ENCODE peak calls at places on chromosomes 1 and 21, in eight cellular contexts. N, W, I, O, U, Z, C and X are unnamed samples.

GRCh38 chr1:86137458-86137857 is 19.1 kb downstream of the COL24A1 start:
- DNase-seq in I (no peak), Z (no peak), O (no peak), W (no peak), C (no peak), U (no peak), N (no peak), X (no peak)

GRCh38 chr1:206735553-206736031 is 35.0 kb upstream of the IL19 start:
- DNase-seq in Z (no peak), U (no peak), I (no peak), N (no peak), O (no peak), W (no peak), C (no peak), X (no peak)

GRCh38 chr21:29208666-29209059 is 78.2 kb downstream of the MAP3K7CL start:
- DNase-seq in I (no peak), O (no peak), Z (no peak), N (no peak), U (no peak), C (no peak), W (no peak), X (no peak)

GRCh38 chr1:81498370-81499184 is 302.2 kb upstream of the ADGRL2 start:
- DNase-seq in N (no peak), C (no peak), W (no peak), U (no peak), I (no peak), O (no peak), Z (no peak), X (no peak)

GRCh38 chr1:87024936-87025537 is 110.6 kb downstream of the HS2ST1 start:
- DNase-seq in Z (peak), I (no peak), W (no peak), N (no peak), O (peak), C (no peak), U (no peak), X (no peak)

GRCh38 chr1:164767257-164768044 is 208.5 kb downstream of the PBX1 start:
- DNase-seq in O (no peak), U (no peak), Z (no peak), I (no peak), W (no peak), C (no peak), N (no peak), X (no peak)

GRCh38 chr1:147334292-147334691 is 91.8 kb downstream of the CHD1L start:
- DNase-seq in N (no peak), Z (peak), U (no peak), W (no peak), O (no peak), I (no peak), C (no peak), X (peak)

GRCh38 chr1:90347366-90347765 is 352.5 kb downstream of the ZNF326 start:
- DNase-seq in U (no peak), C (no peak), O (peak), N (no peak), W (no peak), I (no peak), Z (no peak), X (no peak)

GRCh38 chr1:117605164-117605810 is 561 bp upstream of the TENT5C start:
- DNase-seq in U (no peak), O (peak), Z (no peak), N (no peak), C (peak), I (peak), W (no peak), X (peak)

GRCh38 chr1:228122921-228123441 is 13.9 kb upstream of the MRPL55 start:
- DNase-seq in Z (no peak), C (no peak), N (no peak), I (no peak), W (no peak), U (no peak), O (no peak), X (no peak)

GRCh38 chr1:210696709-210697108 is 368.0 kb downstream of the HHAT start:
- DNase-seq in N (no peak), W (no peak), Z (no peak), O (no peak), I (no peak), U (no peak), C (no peak), X (no peak)

GRCh38 chr21:27953328-27954045 is 986.6 kb upstream of the ADAMTS5 start:
- DNase-seq in N (no peak), C (no peak), I (no peak), O (no peak), Z (no peak), U (no peak), W (no peak), X (no peak)

GRCh38 chr1:177796561-177796960 is 173.3 kb downstream of the SEC16B start:
- DNase-seq in U (no peak), Z (no peak), O (no peak), N (no peak), I (no peak), W (no peak), C (no peak), X (no peak)

GRCh38 chr1:70979313-70979712 is 68.3 kb downstream of the PTGER3 start:
- DNase-seq in U (no peak), I (no peak), W (no peak), Z (no peak), C (no peak), O (no peak), N (no peak), X (peak)

GRCh38 chr1:54001620-54002019 is 16.4 kb downstream of the LDLRAD1 start:
- DNase-seq in C (no peak), I (no peak), U (no peak), W (no peak), Z (no peak), N (no peak), O (no peak), X (no peak)

GRCh38 chr1:101723415-101723814 is 273.3 kb downstream of the OLFM3 start:
- DNase-seq in N (no peak), W (no peak), I (no peak), U (no peak), C (no peak), O (no peak), Z (no peak), X (no peak)

GRCh38 chr1:211340622-211341487 is 14.2 kb downstream of the TRAF5 start:
- DNase-seq in U (no peak), Z (no peak), O (no peak), C (no peak), W (no peak), I (no peak), N (no peak), X (no peak)

GRCh38 chr1:47508900-47509488 is 71.2 kb downstream of the FOXD2 start:
- DNase-seq in W (no peak), I (peak), C (no peak), N (no peak), O (peak), U (no peak), Z (no peak), X (no peak)

GRCh38 chr1:993379-993995 is 6.4 kb downstream of the HES4 start:
- DNase-seq in N (no peak), W (no peak), U (no peak), O (no peak), I (peak), Z (no peak), C (no peak), X (no peak)

GRCh38 chr1:60697204-60697994 is 385.0 kb upstream of the NFIA start:
- DNase-seq in U (no peak), C (no peak), Z (peak), W (no peak), I (no peak), N (peak), O (no peak), X (no peak)

GRCh38 chr1:109924316-109924715 is 13.7 kb downstream of the CSF1 start:
- DNase-seq in U (no peak), W (no peak), O (no peak), N (no peak), I (no peak), C (no peak), Z (no peak), X (no peak)

GRCh38 chr1:40247655-40248054 is at the start of gene TMCO2:
- DNase-seq in C (no peak), O (no peak), N (no peak), Z (no peak), W (no peak), U (no peak), I (no peak), X (no peak)

GRCh38 chr1:241706967-241707366 is 54.9 kb downstream of the WDR64 start:
- DNase-seq in N (no peak), I (no peak), U (no peak), W (no peak), C (no peak), Z (no peak), O (no peak), X (no peak)

GRCh38 chr1:38817958-38818705 is 41.4 kb downstream of the RRAGC start:
- DNase-seq in O (peak), U (peak), N (peak), I (peak), Z (no peak), C (peak), W (peak), X (no peak)